ENCODE peak calls at places on chromosomes 12 and 14, in five cellular contexts. K is breast epithelium, A is AG10803, I is neuronal stem cell, V is vagina. W is an unnamed sample.

GRCh38 chr12:2944401-2945047 is 14.7 kb upstream of the TEAD4 start:
- DNase-seq in K (peak), I (peak), A (no peak), V (no peak), W (no peak)

GRCh38 chr14:19878029-19878642 is 3.2 kb downstream of the OR4K2 start:
- DNase-seq in I (no peak), K (no peak), A (no peak), V (no peak), W (peak)

GRCh38 chr12:109888179-109889020 is 8.1 kb upstream of the GLTP start:
- DNase-seq in V (no peak), A (peak), K (no peak), I (no peak), W (no peak)

GRCh38 chr12:76820888-76821482 is 57.1 kb downstream of the ZDHHC17 start:
- DNase-seq in A (peak), V (no peak), I (peak), K (no peak), W (peak)

GRCh38 chr12:39510001-39510400 is 67.1 kb upstream of the KIF21A start:
- DNase-seq in I (no peak), V (no peak), K (no peak), A (no peak), W (no peak)

GRCh38 chr12:3332190-3332589 is 158.8 kb upstream of the PRMT8 start:
- DNase-seq in V (no peak), A (no peak), I (no peak), K (no peak), W (no peak)

GRCh38 chr12:113437729-113438100 is 15.5 kb downstream of the SDSL start:
- DNase-seq in A (no peak), V (no peak), I (no peak), K (no peak), W (no peak)

GRCh38 chr12:76450690-76451089 is 102.5 kb upstream of the BBS10 start:
- DNase-seq in I (no peak), A (peak), V (no peak), K (no peak), W (no peak)

GRCh38 chr14:42683690-42684089 is 1077.0 kb downstream of the LRFN5 start:
- DNase-seq in A (no peak), I (no peak), V (no peak), K (no peak), W (no peak)

GRCh38 chr12:121731473-121731872 is 18.9 kb downstream of the TMEM120B start:
- DNase-seq in I (no peak), V (no peak), A (no peak), K (no peak), W (no peak)

GRCh38 chr12:93624595-93625294 is 52.3 kb downstream of the SOCS2 start:
- DNase-seq in I (no peak), K (no peak), A (peak), V (no peak), W (no peak)

GRCh38 chr14:39431416-39432178 is 636 bp downstream of the FBXO33 start:
- DNase-seq in A (peak), V (no peak), I (peak), K (peak), W (no peak)

DNA sequence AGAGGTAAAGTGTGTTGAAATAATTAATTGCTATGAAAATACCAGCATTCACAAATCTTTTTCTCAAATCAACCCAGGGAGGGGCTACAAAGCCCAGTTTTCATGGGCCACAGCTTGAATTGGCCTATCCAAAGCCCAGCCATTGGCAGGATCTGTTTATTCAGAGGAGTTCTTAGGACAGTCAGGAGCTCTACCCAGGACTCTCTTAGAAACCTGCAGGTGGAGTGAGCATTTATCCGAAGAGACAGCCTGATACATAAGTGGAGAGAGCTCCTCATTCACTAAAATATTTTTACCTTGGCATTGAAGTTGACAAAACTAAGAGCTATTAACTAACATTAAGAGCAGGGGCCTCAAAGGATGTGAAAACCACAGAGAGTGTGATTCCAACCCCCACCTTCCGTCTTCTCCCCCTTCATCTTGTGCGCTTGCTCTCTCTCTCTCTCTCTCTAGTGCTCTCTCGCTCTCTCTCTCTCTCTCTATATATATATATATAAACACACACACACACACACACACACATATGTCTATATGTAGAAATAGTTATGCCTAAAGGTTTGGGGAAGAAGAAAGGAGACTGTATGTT is 315.5 kb downstream of the SNAPC1 start:
- DNase-seq in A (no peak), K (no peak), V (no peak), I (no peak), W (peak)
- H3K4me3 ChIP-seq in A (no peak), K (no peak), V (no peak), I (no peak), W (peak)

GRCh38 chr12:106106892-106107291 is 31.9 kb downstream of the NUAK1 start:
- DNase-seq in I (no peak), K (no peak), V (no peak), A (peak), W (no peak)

GRCh38 chr12:106110626-106111300 is 28.0 kb downstream of the NUAK1 start:
- DNase-seq in V (no peak), A (no peak), K (no peak), I (no peak), W (no peak)

GRCh38 chr12:106107566-106107965 is 31.2 kb downstream of the NUAK1 start:
- DNase-seq in V (no peak), A (peak), I (no peak), K (no peak), W (no peak)

GRCh38 chr12:106108187-106108816 is 30.5 kb downstream of the NUAK1 start:
- DNase-seq in V (no peak), I (no peak), A (peak), K (no peak), W (no peak)

GRCh38 chr12:106109168-106109910 is 29.4 kb downstream of the NUAK1 start:
- DNase-seq in V (no peak), I (no peak), K (no peak), A (no peak), W (no peak)
- H3K4me3 ChIP-seq in V (no peak), I (no peak), K (no peak), A (no peak), W (no peak)

DNA sequence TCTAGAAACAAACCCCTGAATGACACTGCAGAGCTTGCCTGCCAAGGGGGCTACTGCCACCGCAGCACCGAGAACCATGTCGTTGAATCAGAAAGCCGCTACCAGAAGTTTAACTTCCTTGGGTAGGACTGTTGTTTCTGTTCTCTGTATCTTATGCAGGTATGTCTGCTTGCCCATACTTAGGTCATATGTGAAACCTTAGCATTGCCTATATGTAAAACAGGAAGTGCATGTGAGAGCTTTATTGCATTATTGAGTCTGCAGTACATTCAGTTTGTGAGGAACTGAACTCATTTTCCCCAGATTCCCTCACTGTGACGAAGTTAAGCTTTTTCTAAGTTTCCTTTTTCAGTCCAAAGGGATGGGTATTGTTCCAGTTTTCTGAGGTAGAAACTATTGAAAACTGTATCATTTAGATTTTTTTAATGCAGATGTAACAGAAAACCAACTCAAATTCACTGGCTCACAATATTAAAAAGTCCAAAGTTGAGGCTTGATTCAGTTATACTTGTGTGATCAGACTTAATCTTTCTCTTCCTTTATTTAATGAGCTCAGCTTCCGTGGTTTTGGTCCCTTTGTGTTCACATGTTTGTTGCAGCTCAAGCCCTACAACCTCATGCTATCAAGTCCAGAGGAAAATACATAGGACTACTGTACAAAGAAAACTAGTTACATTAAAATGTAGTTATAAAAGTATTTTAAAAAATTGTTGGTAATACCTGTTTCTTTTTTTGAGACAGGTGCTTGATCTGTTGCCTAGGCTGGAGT is 6.9 kb downstream of the FBXO34 start:
- DNase-seq in I (no peak), A (no peak), V (no peak), K (no peak), W (peak)
- H3K4me3 ChIP-seq in I (no peak), A (no peak), V (no peak), K (no peak), W (peak)

GRCh38 chr12:96994900-96995299 is 87.8 kb downstream of the NEDD1 start:
- DNase-seq in V (no peak), A (no peak), I (no peak), K (peak), W (no peak)
- H3K4me3 ChIP-seq in V (no peak), A (no peak), I (no peak), K (no peak), W (no peak)

W was measured in Jurkat, Clone E6-1.